ENCODE peak calls at places on chromosomes 12 and 14, in seven cellular contexts. O, Z, R, L, M, S and T are unnamed samples.

GRCh38 chr14:69313176-69313575 is 53.2 kb downstream of the GALNT16 start:
- DNase-seq in O (no peak), Z (no peak), R (no peak), L (no peak), M (no peak), S (no peak), T (no peak)

GRCh38 chr12:2682301-2683282 is 112.2 kb upstream of the FKBP4 start:
- DNase-seq in O (no peak), Z (peak), R (no peak), L (peak), M (no peak), S (peak), T (no peak)

GRCh38 chr12:62654558-62655241 is 188.1 kb downstream of the MON2 start:
- DNase-seq in O (no peak), Z (no peak), R (no peak), L (no peak), M (no peak), S (no peak), T (no peak)

GRCh38 chr12:49233842-49234526 is 30.9 kb upstream of the TUBA1C start:
- DNase-seq in O (no peak), Z (no peak), R (no peak), L (no peak), M (no peak), S (no peak), T (no peak)

GRCh38 chr12:50642035-50642451 is 121.9 kb upstream of the ATF1 start:
- DNase-seq in O (no peak), Z (no peak), R (no peak), L (no peak), M (no peak), S (peak), T (no peak)

GRCh38 chr12:47808049-47808448 is 11.7 kb downstream of the HDAC7 start:
- DNase-seq in O (peak), Z (peak), R (peak), L (no peak), M (peak), S (peak), T (peak)

GRCh38 chr12:51437471-51437870 is 12.8 kb downstream of the SLC4A8 start:
- DNase-seq in O (no peak), Z (no peak), R (no peak), L (no peak), M (no peak), S (no peak), T (no peak)

GRCh38 chr12:115760231-115760630 is 517.3 kb downstream of the MED13L start:
- DNase-seq in O (no peak), Z (no peak), R (no peak), L (no peak), M (no peak), S (no peak), T (no peak)

GRCh38 chr12:104615048-104615561 is 158.4 kb downstream of the CHST11 start:
- DNase-seq in O (no peak), Z (no peak), R (no peak), L (no peak), M (no peak), S (no peak), T (no peak)

GRCh38 chr12:52181757-52182156 is 10.1 kb downstream of the KRT80 start:
- DNase-seq in O (no peak), Z (no peak), R (no peak), L (no peak), M (no peak), S (peak), T (no peak)

GRCh38 chr12:613996-614726 is 49.1 kb downstream of the NINJ2 start:
- DNase-seq in O (peak), Z (peak), R (peak), L (no peak), M (peak), S (peak), T (no peak)

GRCh38 chr14:72619881-72620280 is 274.0 kb downstream of the DPF3 start:
- DNase-seq in O (no peak), Z (no peak), R (no peak), L (no peak), M (no peak), S (no peak), T (no peak)

GRCh38 chr12:10110256-10110844 is 11.6 kb upstream of the CLEC1A start:
- DNase-seq in O (no peak), Z (no peak), R (no peak), L (no peak), M (no peak), S (no peak), T (no peak)

GRCh38 chr12:121391619-121392324 is 8.1 kb upstream of the RNF34 start:
- DNase-seq in O (no peak), Z (no peak), R (no peak), L (no peak), M (no peak), S (peak), T (peak)

GRCh38 chr14:42671636-42672035 is 1065.0 kb downstream of the LRFN5 start:
- DNase-seq in O (no peak), Z (no peak), R (no peak), L (no peak), M (no peak), S (no peak), T (no peak)

GRCh38 chr14:101444116-101444515 is 117.2 kb upstream of the DIO3 start:
- DNase-seq in O (no peak), Z (no peak), R (no peak), L (peak), M (no peak), S (peak), T (no peak)

GRCh38 chr14:91649930-91650329 is 82.0 kb downstream of the CATSPERB start:
- DNase-seq in O (no peak), Z (peak), R (peak), L (no peak), M (no peak), S (peak), T (peak)